ENCODE peak calls at places on chromosome 4, in four cellular contexts. J is mucosa of descending colon, R is heart right ventricle, H is tibial nerve. E is an unnamed sample. For H3K4me1, the result is how much of the 10 kb centered on the place peaks cover.

GRCh38 chr4:7630559-7631287 is 196.0 kb upstream of the PSAPL1 start:
- DNase-seq in R (peak), J (no peak), H (peak), E (no peak)

GRCh38 chr4:52052475-52052780 is 1.3 kb downstream of the SPATA18 start:
- DNase-seq in J (no peak), H (no peak), R (peak), E (no peak)

GRCh38 chr4:8855781-8856245 is 15.8 kb downstream of the HMX1 start:
- DNase-seq in R (no peak), J (no peak), H (no peak), E (no peak)

GRCh38 chr4:54322817-54323417 is 93.8 kb downstream of the PDGFRA start:
- DNase-seq in R (peak), H (peak), J (peak), E (peak)

GRCh38 chr4:158809611-158810486 is 41.0 kb downstream of the FNIP2 start:
- DNase-seq in R (peak), H (peak), J (no peak), E (no peak)

GRCh38 chr4:66649236-66649635 is 896.1 kb downstream of the CENPC start:
- DNase-seq in H (no peak), J (no peak), R (no peak), E (no peak)

GRCh38 chr4:54363037-54363436 is 133.9 kb downstream of the PDGFRA start:
- DNase-seq in R (no peak), H (no peak), J (no peak), E (no peak)

GRCh38 chr4:107490116-107490515 is 229.9 kb downstream of the PAPSS1 start:
- DNase-seq in R (no peak), J (no peak), H (no peak), E (no peak)

GRCh38 chr4:21901831-21902230 is 46.7 kb downstream of the KCNIP4 start:
- DNase-seq in J (no peak), R (no peak), H (no peak), E (no peak)

DNA sequence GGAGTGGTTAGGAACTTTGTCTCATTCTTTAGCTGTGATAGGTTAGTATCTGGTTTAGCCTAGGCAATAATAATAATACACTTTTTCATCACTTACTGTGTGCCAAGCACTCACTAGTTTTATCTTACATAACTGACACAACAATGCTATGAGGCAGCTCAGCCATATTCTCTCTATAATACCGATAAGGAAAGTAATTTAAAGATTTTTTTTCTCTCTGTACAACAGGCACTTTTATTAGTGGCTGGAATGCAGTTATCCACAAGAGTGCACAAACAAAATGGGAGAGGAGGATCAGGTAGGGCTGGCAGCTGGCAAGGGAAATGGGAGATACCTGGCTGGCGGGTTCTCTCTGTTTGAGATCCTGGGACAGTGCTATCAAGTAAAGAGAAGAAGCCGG is 7.6 kb downstream of the RELL1 start:
- DNase-seq in R (no peak), H (no peak), J (no peak), E (no peak)
- H3K4me1 ChIP-seq in R (half or more), H (under half), J (under half), E (under half)

GRCh38 chr4:184446132-184446531 is 28.2 kb downstream of the IRF2 start:
- DNase-seq in J (no peak), R (no peak), H (no peak), E (no peak)
- H3K4me1 ChIP-seq in J (under half), R (half or more), H (under half), E (half or more)

DNA sequence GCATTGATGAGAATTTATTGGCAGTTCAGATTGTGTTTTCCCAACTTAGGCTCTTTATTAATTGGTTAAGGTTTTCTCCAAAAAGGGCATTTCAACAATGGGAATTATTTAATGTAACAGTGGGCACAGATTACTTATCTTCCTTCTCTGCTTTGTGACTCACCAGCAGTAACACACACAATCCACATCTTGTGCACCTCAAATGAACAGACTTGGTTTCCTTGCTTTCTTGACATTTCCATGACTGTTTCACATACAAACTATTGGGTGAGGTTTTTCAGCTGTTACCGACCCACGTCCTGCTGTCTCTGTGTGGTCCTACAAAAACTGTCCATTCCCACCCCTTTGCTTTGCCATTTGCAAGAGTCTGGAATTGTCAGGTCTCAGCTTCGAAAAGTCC is 38.1 kb downstream of the CCNI start:
- DNase-seq in J (no peak), H (no peak), R (no peak), E (no peak)
- H3K4me1 ChIP-seq in J (under half), H (under half), R (under half), E (under half)

GRCh38 chr4:41426523-41426922 is 111.4 kb upstream of the LIMCH1 start:
- DNase-seq in J (no peak), R (no peak), H (no peak), E (no peak)

GRCh38 chr4:41428941-41429669 is 108.9 kb upstream of the LIMCH1 start:
- DNase-seq in H (no peak), R (no peak), J (no peak), E (no peak)

GRCh38 chr4:41428205-41428940 is 109.6 kb upstream of the LIMCH1 start:
- DNase-seq in J (no peak), R (no peak), H (no peak), E (no peak)

GRCh38 chr4:41424541-41424940 is 113.4 kb upstream of the LIMCH1 start:
- DNase-seq in H (no peak), J (no peak), R (no peak), E (no peak)

GRCh38 chr4:41427306-41427882 is 110.6 kb upstream of the LIMCH1 start:
- DNase-seq in J (no peak), H (no peak), R (no peak), E (no peak)
- H3K4me1 ChIP-seq in J (under half), H (under half), R (under half), E (half or more)

DNA sequence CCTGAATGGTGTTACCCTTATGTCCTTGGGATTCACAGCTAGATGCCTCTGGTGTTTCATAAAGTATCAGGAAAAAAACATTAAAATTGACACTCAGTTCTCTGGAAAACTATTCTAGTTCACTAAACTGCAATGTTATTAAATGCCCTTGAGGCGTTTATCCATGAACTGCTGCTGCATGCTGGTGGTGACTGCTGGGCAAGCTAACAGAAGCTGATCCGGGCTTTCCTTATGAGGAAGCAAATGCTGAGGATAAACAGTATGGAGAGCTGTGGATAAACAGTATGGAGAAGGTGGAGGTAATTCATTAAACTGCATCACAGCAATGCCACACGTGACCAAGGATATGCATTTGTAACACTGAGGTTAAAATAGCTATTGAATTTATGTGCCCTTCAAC is 227.0 kb downstream of the NR3C2 start:
- DNase-seq in J (no peak), H (no peak), R (no peak), E (no peak)
- H3K4me1 ChIP-seq in J (under half), H (under half), R (under half), E (under half)